ENCODE peak calls at places on chromosomes 16 and 17, in nine cellular contexts. J is AG04450, C is astrocyte of the cerebellum, K is upper lobe of left lung, X is uterus, O is neural progenitor cell, S is OCI-LY7, L is lung, B is hepatocyte. G is an unnamed sample.

GRCh38 chr17:50111687-50112655 is 16.8 kb downstream of the PDK2 start:
- DNase-seq in C (no peak), J (no peak), S (no peak), B (no peak), L (no peak), O (peak; percentile 64), K (peak; percentile 64), X (no peak), G (no peak)

GRCh38 chr16:31301708-31302400 is 42.1 kb downstream of the ITGAM start:
- DNase-seq in S (peak; percentile 10), L (no peak), K (no peak), O (peak; percentile 4), J (no peak), X (no peak), C (no peak), B (peak; percentile 36), G (peak; percentile 66)

GRCh38 chr17:42111901-42112551 is 488 bp downstream of the DHX58 start:
- DNase-seq in C (no peak), K (no peak), S (no peak), X (no peak), L (no peak), B (no peak), J (no peak), O (no peak), G (no peak)

GRCh38 chr16:55944377-55944802 is 69.2 kb upstream of the CES5A start:
- DNase-seq in L (peak; percentile 56), O (peak; percentile 79), X (peak; percentile 47), C (peak; percentile 28), S (peak; percentile 39), B (peak; percentile 82), J (peak; percentile 30), K (no peak), G (peak; percentile 49)

GRCh38 chr16:77556203-77556602 is 121.4 kb upstream of the ADAMTS18 start:
- DNase-seq in O (peak; percentile 60), S (no peak), J (no peak), C (no peak), X (no peak), L (no peak), K (no peak), B (no peak), G (no peak)

GRCh38 chr17:36675250-36675649 is 73.9 kb downstream of the MRM1 start:
- DNase-seq in B (no peak), L (no peak), J (no peak), X (no peak), O (no peak), K (no peak), S (no peak), C (no peak), G (no peak)

GRCh38 chr17:29593546-29594440 is 861 bp downstream of the ANKRD13B start:
- DNase-seq in X (peak; percentile 28), J (no peak), O (peak; percentile 89), C (no peak), B (peak; percentile 72), K (no peak), S (peak; percentile 56), L (no peak), G (no peak)

GRCh38 chr16:72203401-72203800 is 31.4 kb upstream of the PMFBP1 start:
- DNase-seq in B (no peak), O (no peak), J (no peak), K (no peak), X (no peak), C (no peak), S (peak; percentile 21), L (peak; percentile 34), G (peak; percentile 91)

GRCh38 chr16:11183035-11183812 is 72.8 kb downstream of the SOCS1 start:
- DNase-seq in K (no peak), S (no peak), X (no peak), B (no peak), J (no peak), O (peak; percentile 56), L (no peak), C (no peak), G (no peak)
- TF ChIP-seq CTCF in K (no peak), S (no peak), X (no peak), B (no peak), J (no peak), O (peak; percentile 27), L (no peak), C (no peak), G (no peak)

DNA sequence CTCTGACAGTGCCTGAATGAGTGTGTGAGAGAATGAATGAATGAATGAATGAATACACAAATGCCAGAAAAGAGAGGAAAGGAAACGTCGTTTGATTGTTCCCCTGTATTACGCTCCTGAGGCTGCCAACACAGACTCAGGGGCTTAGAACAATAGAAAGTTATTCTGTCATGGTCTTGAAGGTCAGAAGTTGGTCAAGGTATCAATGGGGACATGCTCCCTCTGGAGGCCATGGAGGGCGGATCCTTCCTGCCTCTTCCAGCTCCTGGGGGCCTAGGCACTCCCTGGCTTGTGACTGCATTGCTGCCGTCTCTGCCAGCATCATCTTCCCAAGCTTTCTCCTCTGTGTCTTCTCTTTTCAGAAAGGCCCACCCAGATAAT is 1.5 kb upstream of the SLC38A8 start:
- DNase-seq in J (no peak), K (no peak), S (peak; percentile 14), L (no peak), O (peak; percentile 52), X (no peak), C (no peak), B (no peak), G (no peak)
- TF ChIP-seq CTCF in J (peak; percentile 47), K (peak; percentile 15), S (peak; percentile 59), L (no peak), O (peak; percentile 46), X (no peak), C (peak; percentile 43), B (peak; percentile 24), G (peak; percentile 39)

DNA sequence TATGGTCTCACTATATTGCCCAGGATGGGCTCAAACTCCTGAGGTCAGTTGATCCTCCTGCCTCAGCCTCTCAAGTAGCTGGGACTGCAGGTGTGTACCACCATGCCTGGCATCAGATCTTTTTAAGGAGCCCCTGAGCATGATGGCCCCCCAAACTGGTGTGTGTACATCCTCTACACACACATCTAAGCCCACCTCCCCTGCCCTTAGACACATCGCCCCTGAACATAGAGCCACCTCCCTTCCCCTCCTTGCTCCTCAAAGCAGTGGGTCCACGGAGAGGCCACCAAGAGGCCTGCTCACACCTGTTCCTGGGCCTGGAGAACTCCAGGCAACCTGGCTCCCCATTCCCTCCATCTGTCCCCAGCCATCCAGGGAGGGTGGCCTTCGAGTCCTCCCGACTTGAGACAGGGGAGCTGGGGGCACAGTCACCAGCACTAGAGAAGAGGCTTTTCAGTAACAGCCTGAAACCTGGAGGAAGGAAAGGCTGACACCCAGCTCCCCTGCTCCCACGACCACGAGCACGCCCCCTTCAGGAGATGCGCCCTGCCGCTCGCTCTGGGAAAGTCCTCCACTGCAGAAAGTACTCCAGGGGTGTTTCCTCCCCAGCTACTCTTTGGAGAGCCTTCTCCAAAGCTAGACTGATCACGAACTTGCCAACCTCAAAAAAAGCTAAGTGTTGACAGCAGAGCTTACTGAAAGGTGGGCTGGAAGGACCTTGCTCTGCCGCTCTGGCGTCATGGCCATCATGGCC is 12.6 kb upstream of the PRR29 start:
- DNase-seq in L (no peak), J (no peak), K (peak; percentile 56), B (no peak), S (no peak), X (no peak), C (no peak), O (no peak), G (no peak)
- TF ChIP-seq CTCF in L (no peak), J (no peak), K (no peak), B (no peak), S (peak; percentile 41), X (no peak), C (no peak), O (no peak), G (no peak)

GRCh38 chr16:68835970-68836369 is 7.4 kb upstream of the TANGO6 start:
- DNase-seq in J (no peak), L (no peak), C (no peak), B (no peak), O (no peak), X (no peak), S (no peak), K (no peak), G (no peak)
- TF ChIP-seq CTCF in J (no peak), L (no peak), C (no peak), B (no peak), O (no peak), X (no peak), S (no peak), K (no peak), G (no peak)

DNA sequence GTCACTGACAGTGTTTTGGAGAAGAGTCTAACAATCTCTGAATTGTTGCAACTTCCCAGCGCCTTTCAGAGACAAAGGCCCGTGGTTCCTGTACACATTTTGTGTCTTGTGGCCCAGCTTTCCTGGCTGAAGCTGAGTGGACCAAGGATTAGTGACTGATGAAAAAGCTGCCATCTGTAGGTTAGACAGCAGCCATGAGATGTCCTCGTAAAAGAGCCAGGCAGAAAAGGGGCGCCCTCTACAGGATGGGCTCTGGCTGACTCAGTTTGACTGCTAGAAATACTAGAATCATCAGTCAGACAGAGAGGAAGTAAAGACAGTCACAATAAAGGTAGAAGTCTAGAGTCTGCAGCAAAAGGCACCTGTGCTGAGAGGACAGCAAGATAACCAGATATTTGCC is 26.5 kb upstream of the NF1 start:
- DNase-seq in J (no peak), B (peak; percentile 23), L (no peak), K (no peak), C (no peak), O (peak; percentile 42), S (peak; percentile 71), X (no peak), G (no peak)
- TF ChIP-seq CTCF in J (peak; percentile 46), B (peak; percentile 36), L (peak; percentile 27), K (peak; percentile 8), C (peak; percentile 31), O (peak; percentile 58), S (peak; percentile 92), X (no peak), G (peak; percentile 69)

GRCh38 chr16:2769100-2769529 is 8.0 kb downstream of the ELOB start:
- DNase-seq in C (no peak), S (no peak), O (no peak), B (no peak), L (no peak), K (no peak), J (no peak), X (no peak), G (no peak)

GRCh38 chr16:2770781-2771111 is 6.3 kb downstream of the ELOB start:
- DNase-seq in B (no peak), S (no peak), K (no peak), J (no peak), L (no peak), C (no peak), X (no peak), O (no peak), G (no peak)

GRCh38 chr16:2771496-2772402 is 5.3 kb downstream of the ELOB start:
- DNase-seq in J (no peak), C (no peak), O (no peak), B (no peak), L (no peak), S (no peak), K (no peak), X (no peak), G (no peak)

GRCh38 chr16:2769675-2770056 is 7.4 kb downstream of the ELOB start:
- DNase-seq in S (no peak), C (no peak), O (no peak), K (no peak), J (no peak), B (no peak), L (peak; percentile 44), X (no peak), G (no peak)

GRCh38 chr16:2770057-2770780 is 6.9 kb downstream of the ELOB start:
- DNase-seq in L (no peak), K (no peak), X (no peak), J (no peak), S (no peak), B (no peak), O (no peak), C (no peak), G (no peak)
- TF ChIP-seq CTCF in L (no peak), K (no peak), X (no peak), J (no peak), S (peak; percentile 54), B (peak; percentile 6), O (no peak), C (no peak), G (no peak)

GRCh38 chr17:7589891-7590611 is at the start of gene SOX15:
- DNase-seq in B (peak; percentile 19), K (peak; percentile 76), L (no peak), C (no peak), X (no peak), J (no peak), S (no peak), O (peak; percentile 54), G (no peak)
- TF ChIP-seq CTCF in B (no peak), K (no peak), L (no peak), C (no peak), X (no peak), J (no peak), S (no peak), O (no peak), G (no peak)